ENCODE peak calls at places on chromosomes 16 and 17, in six cellular contexts. Q is upper lobe of right lung, Z is tibial nerve, M is left ventricle myocardium inferior, J is brain microvascular endothelial cell, N is A549. S is an unnamed sample.
A peak's percentile ranks its signal among the peaks of the same experiment; 100 is the strongest.

GRCh38 chr16:2013527-2013926 is 3.9 kb upstream of the ZNF598 start:
- DNase-seq in Q (no peak), Z (no peak), M (no peak), J (no peak), N (no peak), S (no peak)

GRCh38 chr16:13435415-13435814 is 484.5 kb upstream of the ERCC4 start:
- DNase-seq in Q (no peak), Z (no peak), M (no peak), J (no peak), N (no peak), S (no peak)

GRCh38 chr16:55421225-55421624 is 57.8 kb upstream of the MMP2 start:
- DNase-seq in Q (no peak), Z (no peak), M (no peak), J (no peak), N (no peak), S (no peak)

GRCh38 chr16:4611337-4612023 is 3.2 kb downstream of the UBALD1 start:
- DNase-seq in Q (no peak), Z (no peak), M (no peak), J (no peak), N (no peak), S (no peak)

GRCh38 chr16:11408261-11408660 is 63.0 kb downstream of the RMI2 start:
- DNase-seq in Q (no peak), Z (no peak), M (no peak), J (no peak), N (no peak), S (no peak)

GRCh38 chr17:51734462-51734861 is 424.1 kb downstream of the CA10 start:
- DNase-seq in Q (no peak), Z (no peak), M (no peak), J (no peak), N (no peak), S (no peak)

GRCh38 chr16:2924901-2925820 is 13.4 kb downstream of the FLYWCH1 start:
- DNase-seq in Q (no peak), Z (no peak), M (no peak), J (no peak), N (no peak), S (no peak)

GRCh38 chr17:43733956-43734355 is 24.6 kb downstream of the SOST start:
- DNase-seq in Q (no peak), Z (no peak), M (no peak), J (no peak), N (no peak), S (no peak)

GRCh38 chr16:1812732-1813163 is 13.9 kb downstream of the HAGH start:
- DNase-seq in Q (peak; percentile 92), Z (no peak), M (peak; percentile 75), J (peak; percentile 24), N (peak; percentile 66), S (peak; percentile 20)

GRCh38 chr16:71552698-71553503 is 24.0 kb downstream of the TAT start:
- DNase-seq in Q (no peak), Z (no peak), M (no peak), J (no peak), N (no peak), S (no peak)

GRCh38 chr17:62994931-62995330 is 28.9 kb downstream of the TANC2 start:
- DNase-seq in Q (no peak), Z (no peak), M (no peak), J (no peak), N (no peak), S (no peak)

DNA sequence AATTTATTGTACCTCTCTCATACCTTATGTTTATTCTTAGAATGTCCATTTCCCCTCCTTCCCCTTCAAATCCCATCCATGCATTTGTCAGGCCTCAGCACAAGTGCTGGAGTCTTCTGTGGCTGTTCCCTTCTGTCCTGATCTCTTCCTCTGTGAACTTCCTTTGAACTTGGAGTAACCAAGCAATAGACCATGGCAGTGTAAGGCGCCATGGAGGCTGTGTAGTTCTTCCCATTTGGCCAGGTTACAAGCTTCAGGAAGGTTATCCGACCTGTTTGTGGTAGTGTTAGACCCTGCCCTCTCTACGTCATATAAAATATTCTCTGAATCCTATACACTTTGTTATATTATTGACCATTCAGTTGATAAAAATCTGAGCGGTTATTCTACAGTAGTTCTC is 28.6 kb downstream of the MAP2K6 start:
- DNase-seq in Q (no peak), Z (no peak), M (no peak), J (no peak), N (no peak), S (no peak)
- H3K27ac ChIP-seq in Q (no peak overlapping the region), Z (no peak overlapping the region), M (no peak overlapping the region), J (no peak overlapping the region), N (no peak overlapping the region), S (no peak overlapping the region)

GRCh38 chr16:50121278-50121677 is 31.8 kb upstream of the TENT4B start:
- DNase-seq in Q (no peak), Z (no peak), M (no peak), J (no peak), N (no peak), S (no peak)

GRCh38 chr16:50120732-50121131 is 32.4 kb upstream of the TENT4B start:
- DNase-seq in Q (no peak), Z (no peak), M (no peak), J (no peak), N (no peak), S (no peak)

GRCh38 chr16:50123417-50123816 is 29.7 kb upstream of the TENT4B start:
- DNase-seq in Q (no peak), Z (no peak), M (no peak), J (no peak), N (no peak), S (no peak)

GRCh38 chr16:50121721-50122445 is 31.2 kb upstream of the TENT4B start:
- DNase-seq in Q (no peak), Z (no peak), M (no peak), J (no peak), N (no peak), S (no peak)

GRCh38 chr16:50126183-50126582 is 26.9 kb upstream of the TENT4B start:
- DNase-seq in Q (no peak), Z (no peak), M (no peak), J (no peak), N (no peak), S (no peak)
- H3K27ac ChIP-seq in Q (no peak overlapping the region), Z (no peak overlapping the region), M (no peak overlapping the region), J (no peak overlapping the region), N (no peak overlapping the region), S (no peak overlapping the region)

DNA sequence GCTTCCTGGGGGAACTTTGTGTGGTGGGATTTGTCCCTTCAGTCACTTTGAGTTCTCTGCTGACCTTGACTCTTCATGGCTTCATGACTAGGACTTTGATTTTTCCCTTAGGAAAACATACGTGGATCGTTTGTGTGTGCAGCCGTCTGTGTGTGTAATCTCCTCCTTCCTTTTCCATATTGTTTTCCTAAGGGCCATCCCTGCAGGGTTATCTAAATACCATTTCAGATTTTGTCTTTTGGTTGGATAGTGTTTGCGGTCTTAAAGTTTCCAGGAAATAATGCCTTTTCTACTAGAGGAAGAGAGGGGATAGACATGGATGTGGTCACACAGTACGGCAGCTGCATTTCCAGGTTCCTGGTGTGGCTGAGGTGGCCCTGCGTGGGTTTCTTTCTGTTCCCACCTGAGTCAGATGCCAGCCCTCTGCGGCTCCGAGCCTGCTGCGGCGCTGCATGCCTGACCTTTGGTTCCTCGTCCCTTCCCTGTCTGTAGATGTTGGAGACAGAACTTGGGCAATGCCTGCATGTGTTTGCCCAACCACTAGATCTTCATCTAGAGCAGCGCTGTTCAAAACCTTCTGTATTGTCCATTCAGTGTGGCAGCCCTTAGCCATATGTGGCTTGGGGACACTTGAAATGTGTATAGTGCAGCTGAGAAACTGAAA is 72.0 kb upstream of the LGALS9 start:
- DNase-seq in Q (no peak), Z (no peak), M (no peak), J (no peak), N (no peak), S (no peak)
- H3K27ac ChIP-seq in Q (peak overlapping the region; percentile 63), Z (peak overlapping the region; percentile 59), M (peak overlapping the region; percentile 83), J (peak overlapping the region; percentile 88), N (peak overlapping the region; percentile 84), S (peak overlapping the region; percentile 41)

GRCh38 chr16:86517033-86517432 is 6.7 kb downstream of the FOXF1 start:
- DNase-seq in Q (no peak), Z (no peak), M (no peak), J (no peak), N (no peak), S (no peak)

GRCh38 chr16:86517652-86518258 is 7.4 kb downstream of the FOXF1 start:
- DNase-seq in Q (no peak), Z (peak; percentile 49), M (peak; percentile 51), J (peak; percentile 53), N (peak; percentile 73), S (no peak)

GRCh38 chr16:86515780-86516617 is 5.7 kb downstream of the FOXF1 start:
- DNase-seq in Q (no peak), Z (no peak), M (no peak), J (no peak), N (no peak), S (no peak)

GRCh38 chr16:86515420-86515779 is 5.1 kb downstream of the FOXF1 start:
- DNase-seq in Q (no peak), Z (no peak), M (no peak), J (no peak), N (no peak), S (no peak)

DNA sequence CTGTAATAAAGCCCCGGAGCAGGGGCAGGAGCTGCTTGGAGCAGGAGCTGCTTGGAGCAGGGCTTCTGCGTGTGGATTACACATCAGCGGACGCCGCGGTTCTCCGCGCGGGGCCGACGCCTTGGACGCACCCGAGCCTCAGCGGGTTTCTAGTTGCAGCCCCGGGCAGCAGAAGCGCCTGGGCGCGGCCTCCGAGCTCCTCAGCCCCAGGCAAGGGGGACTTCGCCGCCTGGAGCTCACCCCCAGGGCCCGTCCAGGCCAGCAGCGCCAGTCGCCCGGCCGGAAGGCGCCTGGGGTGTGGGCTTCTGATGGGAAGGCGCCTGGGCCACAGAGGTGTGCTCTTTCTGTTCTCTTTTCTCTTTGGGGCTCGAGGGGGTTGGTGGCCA is 6.3 kb downstream of the FOXF1 start:
- DNase-seq in Q (no peak), Z (no peak), M (no peak), J (no peak), N (no peak), S (no peak)
- H3K27ac ChIP-seq in Q (peak overlapping the region; percentile 86), Z (peak overlapping the region; percentile 31), M (no peak overlapping the region), J (no peak overlapping the region), N (no peak overlapping the region), S (no peak overlapping the region)

DNA sequence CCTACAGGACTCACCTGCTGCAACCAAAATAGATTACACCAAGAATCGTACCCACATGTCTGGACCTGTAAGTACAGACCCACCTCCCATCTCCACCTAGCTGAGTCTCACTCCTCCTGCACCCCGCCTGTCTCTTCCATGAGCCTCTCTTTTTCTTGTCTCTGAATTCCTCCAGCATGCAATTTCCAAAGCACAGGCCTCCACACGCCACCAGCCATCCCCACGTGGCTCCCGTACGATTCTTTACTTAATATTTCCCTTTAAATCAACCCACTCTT is 1.2 kb downstream of the RPH3AL start:
- DNase-seq in Q (no peak), Z (no peak), M (no peak), J (no peak), N (no peak), S (no peak)
- H3K27ac ChIP-seq in Q (peak overlapping the region; percentile 87), Z (peak overlapping the region; percentile 83), M (peak overlapping the region; percentile 91), J (no peak overlapping the region), N (peak overlapping the region; percentile 97), S (no peak overlapping the region)

S was measured in substantia nigra.